ENCODE peak calls at places on chromosome 18, in nine cellular contexts. P, W, F, I, O, Q, Z, M and T are unnamed samples.

GRCh38 chr18:22848618-22849017 is 84.5 kb upstream of the RBBP8 start:
- DNase-seq in P (no peak), W (no peak), F (no peak), I (no peak), O (no peak), Q (peak), Z (no peak), M (no peak), T (no peak)

GRCh38 chr18:27017901-27018500 is 152.5 kb upstream of the AQP4 start:
- DNase-seq in P (no peak), W (peak), F (no peak), I (peak), O (no peak), Q (peak), Z (no peak), M (no peak), T (no peak)

GRCh38 chr18:31950620-31951019 is 7.7 kb upstream of the TRAPPC8 start:
- DNase-seq in P (no peak), W (no peak), F (no peak), I (no peak), O (no peak), Q (no peak), Z (no peak), M (no peak), T (no peak)

GRCh38 chr18:48798334-48799197 is 152.2 kb downstream of the SMAD7 start:
- DNase-seq in P (no peak), W (no peak), F (no peak), I (no peak), O (peak), Q (no peak), Z (no peak), M (no peak), T (no peak)

GRCh38 chr18:7038330-7038846 is 79.2 kb downstream of the LAMA1 start:
- DNase-seq in P (peak), W (peak), F (no peak), I (peak), O (peak), Q (peak), Z (peak), M (no peak), T (no peak)

GRCh38 chr18:41579185-41579584 is 375.8 kb upstream of the PIK3C3 start:
- DNase-seq in P (no peak), W (no peak), F (no peak), I (no peak), O (no peak), Q (no peak), Z (no peak), M (no peak), T (no peak)

GRCh38 chr18:44245026-44245425 is 435.7 kb upstream of the SETBP1 start:
- DNase-seq in P (peak), W (no peak), F (no peak), I (no peak), O (no peak), Q (no peak), Z (no peak), M (no peak), T (no peak)

GRCh38 chr18:73690222-73690621 is 457.4 kb downstream of the FBXO15 start:
- DNase-seq in P (no peak), W (no peak), F (no peak), I (no peak), O (no peak), Q (no peak), Z (peak), M (no peak), T (no peak)

GRCh38 chr18:71784777-71785176 is 759.4 kb downstream of the CBLN2 start:
- DNase-seq in P (no peak), W (no peak), F (no peak), I (no peak), O (peak), Q (no peak), Z (no peak), M (no peak), T (no peak)

GRCh38 chr18:76479351-76480238 is 15.4 kb downstream of the ZNF516 start:
- DNase-seq in P (no peak), W (no peak), F (no peak), I (no peak), O (no peak), Q (no peak), Z (no peak), M (no peak), T (no peak)

GRCh38 chr18:4360221-4360715 is 94.8 kb downstream of the DLGAP1 start:
- DNase-seq in P (no peak), W (no peak), F (no peak), I (no peak), O (no peak), Q (no peak), Z (no peak), M (no peak), T (no peak)

GRCh38 chr18:8944871-8945245 is 157.6 kb upstream of the NDUFV2 start:
- DNase-seq in P (no peak), W (no peak), F (no peak), I (no peak), O (no peak), Q (no peak), Z (no peak), M (no peak), T (no peak)

GRCh38 chr18:27808678-27809077 is 368.3 kb downstream of the CDH2 start:
- DNase-seq in P (no peak), W (no peak), F (no peak), I (no peak), O (no peak), Q (peak), Z (no peak), M (no peak), T (no peak)

GRCh38 chr18:44715245-44715644 is 34.6 kb downstream of the SETBP1 start:
- DNase-seq in P (peak), W (no peak), F (no peak), I (no peak), O (no peak), Q (peak), Z (no peak), M (no peak), T (no peak)

GRCh38 chr18:13374468-13375301 is 156.1 kb downstream of the LDLRAD4 start:
- DNase-seq in P (no peak), W (no peak), F (no peak), I (no peak), O (no peak), Q (peak), Z (no peak), M (no peak), T (no peak)

GRCh38 chr18:4106407-4107033 is 348.6 kb downstream of the DLGAP1 start:
- DNase-seq in P (peak), W (peak), F (no peak), I (no peak), O (peak), Q (peak), Z (peak), M (peak), T (no peak)

GRCh38 chr18:54392621-54393023 is 34.9 kb downstream of the C18orf54 start:
- DNase-seq in P (peak), W (peak), F (no peak), I (peak), O (no peak), Q (peak), Z (peak), M (peak), T (no peak)

GRCh38 chr18:63677490-63678225 is 16.0 kb upstream of the SERPINB3 start:
- DNase-seq in P (no peak), W (no peak), F (no peak), I (no peak), O (no peak), Q (no peak), Z (no peak), M (no peak), T (no peak)

GRCh38 chr18:62596145-62597005 is 73.5 kb downstream of the ZCCHC2 start:
- DNase-seq in P (no peak), W (no peak), F (no peak), I (no peak), O (no peak), Q (peak), Z (no peak), M (no peak), T (no peak)

GRCh38 chr18:77647472-77647871 is 397.8 kb downstream of the GALR1 start:
- DNase-seq in P (no peak), W (no peak), F (no peak), I (no peak), O (no peak), Q (no peak), Z (no peak), M (no peak), T (no peak)

GRCh38 chr18:24502621-24503020 is 42.2 kb downstream of the HRH4 start:
- DNase-seq in P (no peak), W (no peak), F (no peak), I (no peak), O (no peak), Q (no peak), Z (no peak), M (no peak), T (no peak)

GRCh38 chr18:23528580-23529472 is 25.5 kb downstream of the RMC1 start:
- DNase-seq in P (peak), W (no peak), F (no peak), I (no peak), O (no peak), Q (peak), Z (no peak), M (no peak), T (no peak)

GRCh38 chr18:61833387-61833786 is 59.4 kb downstream of the RNF152 start:
- DNase-seq in P (peak), W (no peak), F (no peak), I (no peak), O (no peak), Q (peak), Z (no peak), M (peak), T (no peak)

GRCh38 chr18:76981388-76981968 is 151.1 kb downstream of the MBP start:
- DNase-seq in P (no peak), W (no peak), F (no peak), I (no peak), O (no peak), Q (no peak), Z (no peak), M (no peak), T (no peak)

GRCh38 chr18:31487251-31488015 is 10.5 kb upstream of the DSG2 start:
- DNase-seq in P (no peak), W (peak), F (no peak), I (no peak), O (no peak), Q (peak), Z (no peak), M (no peak), T (no peak)

GRCh38 chr18:46555724-46556123 is 101.3 kb downstream of the LOXHD1 start:
- DNase-seq in P (no peak), W (peak), F (no peak), I (no peak), O (no peak), Q (no peak), Z (no peak), M (no peak), T (no peak)

GRCh38 chr18:6746386-6746960 is 17.0 kb downstream of the ARHGAP28 start:
- DNase-seq in P (no peak), W (no peak), F (no peak), I (no peak), O (no peak), Q (peak), Z (no peak), M (no peak), T (no peak)

GRCh38 chr18:11802586-11802985 is 48.6 kb upstream of the CHMP1B start:
- DNase-seq in P (no peak), W (no peak), F (no peak), I (no peak), O (no peak), Q (no peak), Z (no peak), M (no peak), T (no peak)

GRCh38 chr18:70663141-70663540 is 374.3 kb downstream of the SOCS6 start:
- DNase-seq in P (no peak), W (no peak), F (no peak), I (no peak), O (no peak), Q (no peak), Z (no peak), M (no peak), T (no peak)

GRCh38 chr18:76488190-76488589 is 6.9 kb downstream of the ZNF516 start:
- DNase-seq in P (no peak), W (no peak), F (no peak), I (no peak), O (peak), Q (peak), Z (no peak), M (no peak), T (no peak)

GRCh38 chr18:74540689-74541421 is 6.6 kb downstream of the CNDP1 start:
- DNase-seq in P (no peak), W (no peak), F (no peak), I (no peak), O (no peak), Q (no peak), Z (no peak), M (no peak), T (no peak)